ENCODE peak calls at places on chromosomes 5 and 9, in four cellular contexts. Z is Kasumi-1, X is HTR-8/SVneo, U is T-helper 22 cell. N is an unnamed sample.

GRCh38 chr5:179577286-179577960 is 27.1 kb downstream of the RUFY1 start:
- DNase-seq in Z (no peak), X (no peak), U (no peak), N (no peak)

GRCh38 chr5:109053995-109054417 is 306.3 kb downstream of the FER start:
- DNase-seq in Z (no peak), X (no peak), U (no peak), N (peak)

GRCh38 chr9:129525781-129526180 is 95.1 kb downstream of the C9orf50 start:
- DNase-seq in Z (no peak), X (no peak), U (no peak), N (no peak)

GRCh38 chr5:42632501-42632900 is 124.1 kb upstream of the CCDC152 start:
- DNase-seq in Z (no peak), X (no peak), U (no peak), N (no peak)

GRCh38 chr5:126370796-126371718 is 52.2 kb upstream of the GRAMD2B start:
- DNase-seq in Z (no peak), X (no peak), U (no peak), N (no peak)

GRCh38 chr5:3858524-3858923 is 262.9 kb downstream of the IRX1 start:
- DNase-seq in Z (no peak), X (no peak), U (no peak), N (no peak)

GRCh38 chr5:150106669-150107068 is 20.3 kb upstream of the CSF1R start:
- DNase-seq in Z (peak), X (no peak), U (no peak), N (no peak)

GRCh38 chr5:176844706-176845391 is 34.5 kb downstream of the UNC5A start:
- DNase-seq in Z (no peak), X (peak), U (no peak), N (no peak)

GRCh38 chr5:29170609-29171008 is 2022.9 kb upstream of the CDH6 start:
- DNase-seq in Z (no peak), X (no peak), U (no peak), N (no peak)

N was measured in fibroblast of the conjunctiva.